ENCODE peak calls at places on chromosomes 13 and 19, in nine cellular contexts. Z is PC-3; G is nucleus accumbens; V is NCI-H146; W is CD4-positive, alpha-beta T cell; H is epithelial cell of esophagus; F is activated T-cell treated with anti-CD3 and anti-CD28 coated beads, Interleukin-2, amount 50 U/mL, for 24 hours; I is B cell; R is NCI-H524. C is an unnamed sample.

GRCh38 chr13:36817996-36818395 is 1.0 kb upstream of the RFXAP start:
- DNase-seq in W (no peak), R (no peak), G (no peak), F (no peak), Z (no peak), H (no peak), V (no peak), I (no peak), C (no peak)

GRCh38 chr13:37173214-37173613 is 67.8 kb upstream of the CSNK1A1L start:
- DNase-seq in V (no peak), G (no peak), W (no peak), I (no peak), H (peak), Z (no peak), R (no peak), F (no peak), C (no peak)

GRCh38 chr13:74573654-74574053 is 439.4 kb upstream of the KLF12 start:
- DNase-seq in Z (no peak), R (no peak), G (no peak), W (no peak), F (peak), V (no peak), I (no peak), H (no peak), C (no peak)

GRCh38 chr19:29805026-29805925 is 6.5 kb upstream of the CCNE1 start:
- DNase-seq in F (no peak), G (no peak), V (no peak), Z (peak), H (no peak), W (no peak), R (no peak), I (no peak), C (no peak)

GRCh38 chr13:66933527-66933926 is 296.6 kb downstream of the PCDH9 start:
- DNase-seq in V (no peak), Z (no peak), G (no peak), W (no peak), R (no peak), H (no peak), F (no peak), I (no peak), C (no peak)

GRCh38 chr13:99220199-99220931 is 19.7 kb downstream of the UBAC2 start:
- DNase-seq in I (no peak), G (no peak), V (no peak), R (no peak), Z (no peak), F (no peak), H (no peak), W (no peak), C (no peak)

GRCh38 chr19:16737909-16738308 is 18.3 kb downstream of the NWD1 start:
- DNase-seq in V (peak), H (peak), G (no peak), I (no peak), F (no peak), Z (no peak), R (no peak), W (no peak), C (no peak)

GRCh38 chr13:51589793-51590192 is 5.5 kb downstream of the WDFY2 start:
- DNase-seq in F (no peak), W (no peak), G (no peak), R (peak), V (no peak), Z (no peak), H (no peak), I (no peak), C (no peak)

GRCh38 chr19:47776568-47776967 is 1.9 kb upstream of the SELENOW start:
- DNase-seq in R (no peak), H (peak), W (no peak), Z (peak), G (no peak), I (no peak), F (no peak), V (peak), C (no peak)

GRCh38 chr13:49206641-49207040 is 13.5 kb upstream of the MLNR start:
- DNase-seq in G (no peak), Z (no peak), V (no peak), I (no peak), H (no peak), F (no peak), R (no peak), W (no peak), C (no peak)

GRCh38 chr19:11195169-11195568 is 2.2 kb downstream of the KANK2 start:
- DNase-seq in F (no peak), Z (no peak), W (no peak), H (no peak), I (no peak), V (no peak), R (no peak), G (no peak), C (no peak)

GRCh38 chr19:56316728-56317127 is 2.1 kb upstream of the ZSCAN5A start:
- DNase-seq in I (no peak), H (no peak), F (no peak), Z (no peak), G (no peak), W (no peak), R (no peak), V (no peak), C (no peak)

GRCh38 chr13:59178344-59178743 is 985.4 kb downstream of the DIAPH3 start:
- DNase-seq in G (no peak), V (no peak), W (no peak), R (no peak), Z (peak), I (no peak), F (no peak), H (no peak), C (no peak)

GRCh38 chr19:33143897-33144405 is 12.0 kb downstream of the WDR88 start:
- DNase-seq in W (peak), Z (peak), F (peak), V (peak), H (peak), I (peak), R (peak), G (peak), C (no peak)

GRCh38 chr13:107322228-107322627 is 754.3 kb upstream of the ARGLU1 start:
- DNase-seq in I (no peak), Z (peak), G (no peak), W (no peak), H (peak), R (no peak), F (no peak), V (no peak), C (no peak)

GRCh38 chr19:10417598-10418280 is 2.6 kb upstream of the PDE4A start:
- DNase-seq in I (no peak), F (peak), R (no peak), W (no peak), Z (peak), H (peak), G (no peak), V (no peak), C (no peak)

GRCh38 chr19:18644144-18645034 is 7.6 kb downstream of the KLHL26 start:
- DNase-seq in F (no peak), V (no peak), Z (no peak), W (no peak), R (no peak), H (peak), I (no peak), G (no peak), C (peak)

C was measured in caudate nucleus.